ENCODE peak calls at places on chromosomes 4 and X, in nine cellular contexts. U is anterior cingulate cortex, G is sciatic nerve, L is KG1, R is activated T-cell treated with anti-CD3 and anti-CD28 coated beads for 1 hour, I is T-helper 17 cell, F is testis, A is Right ventricle myocardium superior, C is naive B cell. W is an unnamed sample.
A peak's percentile ranks its signal among the peaks of the same experiment; 100 is the strongest.

GRCh38 chr4:113952452-113953029 is 26.9 kb downstream of the ARSJ start:
- DNase-seq in L (peak; percentile 59), F (peak; percentile 16), C (peak; percentile 6), R (no peak), G (no peak), A (no peak), U (no peak), I (no peak), W (no peak)

GRCh38 chr4:82785248-82786003 is 13.2 kb downstream of the SCD5 start:
- DNase-seq in R (no peak), G (no peak), A (no peak), L (no peak), F (no peak), U (no peak), C (no peak), I (no peak), W (no peak)

GRCh38 chr4:139553751-139554670 is 2.0 kb downstream of the SETD7 start:
- DNase-seq in U (no peak), G (no peak), L (no peak), C (no peak), A (no peak), I (no peak), F (no peak), R (no peak), W (no peak)

GRCh38 chr4:48079972-48080391 is 54.1 kb downstream of the TXK start:
- DNase-seq in U (no peak), F (no peak), I (no peak), C (no peak), G (no peak), A (no peak), L (no peak), R (no peak), W (no peak)

GRCh38 chr4:74996996-74997395 is 64.1 kb downstream of the PARM1 start:
- DNase-seq in F (no peak), C (no peak), U (no peak), I (no peak), A (no peak), R (no peak), G (no peak), L (no peak), W (no peak)

GRCh38 chr4:129515356-129515755 is 419.4 kb downstream of the C4orf33 start:
- DNase-seq in U (no peak), L (no peak), G (no peak), I (no peak), F (no peak), R (no peak), A (no peak), C (no peak), W (no peak)

GRCh38 chr4:172124656-172125308 is 311.6 kb downstream of the GALNTL6 start:
- DNase-seq in C (no peak), I (no peak), L (no peak), U (no peak), F (no peak), G (no peak), A (no peak), R (no peak), W (no peak)

GRCh38 chr4:158754385-158755180 is 14.2 kb upstream of the FNIP2 start:
- DNase-seq in L (no peak), I (no peak), C (no peak), G (no peak), R (no peak), U (no peak), A (no peak), F (no peak), W (no peak)

GRCh38 chr4:108116423-108117168 is 52.1 kb downstream of the LEF1 start:
- DNase-seq in I (no peak), C (no peak), F (no peak), L (no peak), A (no peak), R (no peak), G (no peak), U (no peak), W (no peak)

GRCh38 chr4:29276150-29276549 is 1444.0 kb upstream of the PCDH7 start:
- DNase-seq in R (no peak), A (no peak), C (no peak), G (no peak), L (no peak), F (no peak), I (no peak), U (no peak), W (no peak)

GRCh38 chr4:86596802-86597201 is 2.7 kb downstream of the PTPN13 start:
- DNase-seq in R (no peak), U (no peak), A (no peak), L (no peak), G (no peak), F (no peak), I (no peak), C (no peak), W (no peak)

GRCh38 chrX:121365572-121366161 is 318.3 kb downstream of the GLUD2 start:
- DNase-seq in F (peak; percentile 13), U (no peak), C (no peak), A (no peak), G (no peak), R (no peak), L (no peak), I (no peak), W (no peak)

GRCh38 chr4:1172971-1173757 is 781 bp upstream of the SPON2 start:
- DNase-seq in U (no peak), A (peak; percentile 62), R (no peak), C (no peak), L (no peak), G (no peak), I (no peak), F (peak; percentile 57), W (peak; percentile 79)

GRCh38 chrX:100654256-100654655 is 10.3 kb downstream of the SRPX2 start:
- DNase-seq in I (no peak), U (no peak), F (peak; percentile 23), C (no peak), G (no peak), L (no peak), A (no peak), R (no peak), W (no peak)

GRCh38 chrX:38277136-38277535 is 50.2 kb downstream of the RPGR start:
- DNase-seq in I (no peak), R (no peak), U (no peak), G (no peak), A (no peak), F (no peak), C (no peak), L (no peak), W (no peak)

GRCh38 chr4:152255437-152255836 is 280.5 kb downstream of the FBXW7 start:
- DNase-seq in I (no peak), F (no peak), A (no peak), R (peak; percentile 23), C (no peak), L (no peak), U (no peak), G (no peak), W (no peak)

GRCh38 chr4:184472540-184473264 is 1.6 kb downstream of the IRF2 start:
- DNase-seq in L (no peak), I (peak; percentile 54), F (peak; percentile 83), A (peak; percentile 92), G (peak; percentile 83), R (peak; percentile 18), U (peak; percentile 79), C (peak; percentile 71), W (peak; percentile 98)

GRCh38 chr4:156113138-156113537 is 159.5 kb upstream of the CTSO start:
- DNase-seq in F (no peak), G (no peak), L (no peak), C (no peak), A (no peak), R (no peak), U (no peak), I (no peak), W (no peak)

GRCh38 chrX:129738466-129739308 is at the start of gene XPNPEP2:
- DNase-seq in R (no peak), C (no peak), L (no peak), I (no peak), F (no peak), A (peak; percentile 55), G (peak; percentile 62), U (no peak), W (no peak)

GRCh38 chr4:124337874-124338273 is 374.7 kb downstream of the ANKRD50 start:
- DNase-seq in R (no peak), L (no peak), A (peak; percentile 74), U (no peak), F (peak; percentile 57), I (no peak), G (peak; percentile 73), C (no peak), W (no peak)

GRCh38 chrX:148620023-148620422 is 119.6 kb downstream of the AFF2 start:
- DNase-seq in U (no peak), A (no peak), F (no peak), R (no peak), G (no peak), C (no peak), I (no peak), L (no peak), W (no peak)

GRCh38 chr4:159055851-159056250 is 47.0 kb upstream of the RAPGEF2 start:
- DNase-seq in G (no peak), A (no peak), R (no peak), U (no peak), C (no peak), I (no peak), F (no peak), L (no peak), W (no peak)

GRCh38 chr4:119034276-119035008 is 101.2 kb upstream of the MYOZ2 start:
- DNase-seq in L (no peak), G (no peak), I (no peak), C (no peak), R (no peak), A (no peak), U (no peak), F (no peak), W (no peak)

GRCh38 chrX:41885724-41886123 is 37.6 kb downstream of the CASK start:
- DNase-seq in G (no peak), C (no peak), I (no peak), R (no peak), F (no peak), A (no peak), U (no peak), L (no peak), W (no peak)

GRCh38 chr4:151712777-151713176 is 48.0 kb downstream of the GATB start:
- DNase-seq in L (no peak), A (no peak), C (no peak), F (no peak), R (no peak), G (no peak), U (no peak), I (no peak), W (no peak)

GRCh38 chrX:154649864-154650510 is 3.4 kb downstream of the CTAG2 start:
- DNase-seq in I (no peak), U (no peak), G (no peak), L (no peak), R (no peak), A (no peak), C (no peak), F (no peak), W (no peak)

W was measured in left lobe of liver.